ENCODE peak calls at places on chromosome 15, in five cellular contexts. One of them, this sample, is unnamed.

GRCh38 chr15:43249699-43250203 is 17.0 kb downstream of the TGM5 start:
- DNase-seq in NCI-H1105: no peak
- DNase-seq in activated gamma-delta T cell treated with anti-CD3 and anti-CD28 coated beads, Interleukin-2, amount 50 U/mL, for 16 hours: no peak
- DNase-seq in T follicular helper cell: no peak
- DNase-seq in GM03348: peak; percentile 78
- DNase-seq in this sample: peak; percentile 84

GRCh38 chr15:70788114-70789049 is 25.0 kb upstream of the UACA start:
- DNase-seq in GM03348: peak; percentile 61
- DNase-seq in T follicular helper cell: no peak
- DNase-seq in activated gamma-delta T cell treated with anti-CD3 and anti-CD28 coated beads, Interleukin-2, amount 50 U/mL, for 16 hours: no peak
- DNase-seq in NCI-H1105: no peak
- DNase-seq in this sample: no peak

GRCh38 chr15:65653781-65654521 is 32.2 kb downstream of the SLC24A1 start:
- DNase-seq in T follicular helper cell: no peak
- DNase-seq in GM03348: no peak
- DNase-seq in activated gamma-delta T cell treated with anti-CD3 and anti-CD28 coated beads, Interleukin-2, amount 50 U/mL, for 16 hours: no peak
- DNase-seq in NCI-H1105: no peak
- DNase-seq in this sample: no peak

GRCh38 chr15:40501487-40501886 is 30.7 kb downstream of the CHST14 start:
- DNase-seq in T follicular helper cell: no peak
- DNase-seq in GM03348: no peak
- DNase-seq in NCI-H1105: no peak
- DNase-seq in activated gamma-delta T cell treated with anti-CD3 and anti-CD28 coated beads, Interleukin-2, amount 50 U/mL, for 16 hours: no peak
- DNase-seq in this sample: no peak

GRCh38 chr15:87764461-87765236 is 491.9 kb downstream of the NTRK3 start:
- DNase-seq in NCI-H1105: no peak
- DNase-seq in GM03348: peak; percentile 77
- DNase-seq in activated gamma-delta T cell treated with anti-CD3 and anti-CD28 coated beads, Interleukin-2, amount 50 U/mL, for 16 hours: no peak
- DNase-seq in T follicular helper cell: no peak
- DNase-seq in this sample: peak; percentile 91

GRCh38 chr15:99157456-99157855 is 52.6 kb downstream of the SYNM start:
- DNase-seq in GM03348: no peak
- DNase-seq in NCI-H1105: no peak
- DNase-seq in activated gamma-delta T cell treated with anti-CD3 and anti-CD28 coated beads, Interleukin-2, amount 50 U/mL, for 16 hours: no peak
- DNase-seq in T follicular helper cell: no peak
- DNase-seq in this sample: no peak

GRCh38 chr15:65334586-65335231 is 30.2 kb downstream of the RNU5B-1 start:
- DNase-seq in activated gamma-delta T cell treated with anti-CD3 and anti-CD28 coated beads, Interleukin-2, amount 50 U/mL, for 16 hours: no peak
- DNase-seq in T follicular helper cell: no peak
- DNase-seq in NCI-H1105: peak; percentile 11
- DNase-seq in GM03348: no peak
- DNase-seq in this sample: no peak

GRCh38 chr15:48636511-48636910 is 9.0 kb downstream of the FBN1 start:
- DNase-seq in activated gamma-delta T cell treated with anti-CD3 and anti-CD28 coated beads, Interleukin-2, amount 50 U/mL, for 16 hours: no peak
- DNase-seq in NCI-H1105: no peak
- DNase-seq in T follicular helper cell: no peak
- DNase-seq in GM03348: peak; percentile 39
- DNase-seq in this sample: peak; percentile 22

GRCh38 chr15:38370079-38370478 is 83.8 kb upstream of the FAM98B start:
- DNase-seq in T follicular helper cell: no peak
- DNase-seq in GM03348: no peak
- DNase-seq in NCI-H1105: no peak
- DNase-seq in activated gamma-delta T cell treated with anti-CD3 and anti-CD28 coated beads, Interleukin-2, amount 50 U/mL, for 16 hours: no peak
- DNase-seq in this sample: no peak

GRCh38 chr15:25798207-25798931 is 64.8 kb downstream of the ATP10A start:
- DNase-seq in T follicular helper cell: no peak
- DNase-seq in GM03348: peak; percentile 62
- DNase-seq in activated gamma-delta T cell treated with anti-CD3 and anti-CD28 coated beads, Interleukin-2, amount 50 U/mL, for 16 hours: no peak
- DNase-seq in NCI-H1105: no peak
- DNase-seq in this sample: no peak

GRCh38 chr15:51649659-51650521 is 27.3 kb upstream of the DMXL2 start:
- DNase-seq in GM03348: peak; percentile 73
- DNase-seq in NCI-H1105: peak; percentile 25
- DNase-seq in activated gamma-delta T cell treated with anti-CD3 and anti-CD28 coated beads, Interleukin-2, amount 50 U/mL, for 16 hours: peak; percentile 32
- DNase-seq in T follicular helper cell: peak; percentile 25
- DNase-seq in this sample: no peak

This sample was measured in MG63.